ENCODE peak calls at places on chromosomes 2 and 18, in four cellular contexts. H is GM12878, B is A549, Z is K562. Y is an unnamed sample.
A peak's percentile ranks its signal among the peaks of the same experiment; 100 is the strongest.

GRCh38 chr18:25685088-25685487 is 333.1 kb upstream of the ZNF521 start:
- DNase-seq in H (no peak), B (no peak), Z (no peak), Y (no peak)

GRCh38 chr2:222862068-222862914 is 1.5 kb downstream of the ACSL3 start:
- DNase-seq in H (no peak), B (no peak), Z (no peak), Y (peak; percentile 62)

GRCh38 chr2:207881902-207882301 is 112.2 kb upstream of the FZD5 start:
- DNase-seq in H (no peak), B (no peak), Z (no peak), Y (no peak)

GRCh38 chr18:9726175-9726574 is 18.1 kb downstream of the RAB31 start:
- DNase-seq in H (no peak), B (no peak), Z (no peak), Y (no peak)

GRCh38 chr18:11091746-11092145 is 57.6 kb downstream of the PIEZO2 start:
- DNase-seq in H (no peak), B (no peak), Z (no peak), Y (no peak)

GRCh38 chr2:165933211-165933610 is 20.4 kb downstream of the TTC21B start:
- DNase-seq in H (no peak), B (no peak), Z (no peak), Y (no peak)

GRCh38 chr2:222969491-222969890 is 82.5 kb upstream of the KCNE4 start:
- DNase-seq in H (no peak), B (no peak), Z (no peak), Y (peak; percentile 80)

GRCh38 chr2:584863-585823 is 92.1 kb downstream of the TMEM18 start:
- DNase-seq in H (no peak), B (no peak), Z (no peak), Y (no peak)

GRCh38 chr2:58762176-58762781 is 521.2 kb upstream of the FANCL start:
- DNase-seq in H (no peak), B (peak; percentile 21), Z (peak; percentile 41), Y (peak; percentile 28)

GRCh38 chr18:23141022-23141999 is 6.0 kb downstream of the CABLES1 start:
- DNase-seq in H (no peak), B (no peak), Z (no peak), Y (no peak)

GRCh38 chr18:76957384-76958355 is 135.3 kb downstream of the ZNF236 start:
- DNase-seq in H (no peak), B (no peak), Z (no peak), Y (no peak)

GRCh38 chr2:217943379-217944321 is 59.1 kb downstream of the TNS1 start:
- DNase-seq in H (no peak), B (peak; percentile 71), Z (peak; percentile 74), Y (peak; percentile 58)

GRCh38 chr2:114068438-114068837 is 178.5 kb downstream of the ACTR3 start:
- DNase-seq in H (no peak), B (no peak), Z (peak; percentile 14), Y (peak; percentile 8)

GRCh38 chr18:36333418-36333817 is 35.9 kb downstream of the FHOD3 start:
- DNase-seq in H (no peak), B (no peak), Z (no peak), Y (peak; percentile 62)

DNA sequence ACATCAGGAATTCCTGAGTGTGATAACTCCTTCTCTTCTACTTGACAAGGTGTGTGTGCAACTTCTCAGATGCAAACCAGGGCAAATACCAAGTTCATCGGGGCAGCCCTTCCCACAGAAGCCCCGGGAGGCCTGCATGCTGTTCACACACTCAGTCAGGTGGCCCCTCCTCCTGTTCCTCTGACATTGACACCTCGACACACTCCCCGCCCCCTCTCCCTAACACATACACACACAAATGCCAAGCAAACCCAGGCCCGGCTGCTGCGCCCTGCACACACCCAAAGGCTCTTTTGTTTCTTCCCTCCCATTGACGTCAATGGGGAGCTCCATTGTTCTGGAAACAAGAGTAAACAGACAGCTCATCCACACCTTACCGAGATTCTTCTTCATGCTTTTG is 1.7 kb upstream of the PER2 start:
- DNase-seq in H (no peak), B (peak; percentile 89), Z (peak; percentile 29), Y (no peak)
- TF ChIP-seq POLR2A in H (no peak), B (peak; percentile 36), Z (no peak), Y (no peak)

GRCh38 chr2:191050640-191050987 is 36.6 kb upstream of the STAT1 start:
- DNase-seq in H (no peak), B (peak; percentile 35), Z (no peak), Y (peak; percentile 75)
- TF ChIP-seq RCOR1 in H (no peak), B (no peak), Z (no peak), Y (no peak)

DNA sequence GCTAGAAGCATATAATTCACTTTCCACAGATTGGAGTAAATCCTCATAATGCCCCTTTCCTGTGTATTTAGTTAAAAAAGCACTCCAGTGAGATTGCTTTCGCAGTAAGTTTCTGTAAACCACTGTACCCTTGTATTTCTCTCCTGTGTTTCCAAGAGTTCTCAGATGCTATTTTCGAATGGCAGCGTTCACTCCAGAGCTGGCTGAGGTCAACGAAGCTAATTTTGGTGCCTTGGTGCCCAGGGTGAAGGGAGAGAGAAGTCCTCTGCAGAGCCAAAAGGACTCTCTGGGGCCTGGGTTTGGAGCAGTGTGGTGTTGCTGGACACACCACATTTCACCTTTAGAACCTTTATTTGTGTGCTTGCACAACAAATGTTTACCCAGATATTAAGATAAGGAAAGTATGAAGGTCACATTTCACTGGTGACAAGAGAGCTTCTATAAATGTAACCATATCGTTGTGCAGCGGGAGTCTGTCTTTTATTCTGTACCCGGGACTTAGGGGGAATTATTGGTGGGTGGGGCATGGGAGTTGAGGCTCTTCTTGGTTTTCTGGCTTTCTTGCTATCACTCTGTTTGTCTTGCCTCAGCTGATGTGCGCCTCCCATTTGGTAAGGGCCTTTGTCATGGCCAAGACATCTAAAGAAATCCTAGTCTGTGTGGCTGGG is 9.9 kb downstream of the EPAS1 start:
- DNase-seq in H (no peak), B (no peak), Z (no peak), Y (no peak)
- TF ChIP-seq POLR2A in H (no peak), B (no peak), Z (no peak), Y (no peak)

DNA sequence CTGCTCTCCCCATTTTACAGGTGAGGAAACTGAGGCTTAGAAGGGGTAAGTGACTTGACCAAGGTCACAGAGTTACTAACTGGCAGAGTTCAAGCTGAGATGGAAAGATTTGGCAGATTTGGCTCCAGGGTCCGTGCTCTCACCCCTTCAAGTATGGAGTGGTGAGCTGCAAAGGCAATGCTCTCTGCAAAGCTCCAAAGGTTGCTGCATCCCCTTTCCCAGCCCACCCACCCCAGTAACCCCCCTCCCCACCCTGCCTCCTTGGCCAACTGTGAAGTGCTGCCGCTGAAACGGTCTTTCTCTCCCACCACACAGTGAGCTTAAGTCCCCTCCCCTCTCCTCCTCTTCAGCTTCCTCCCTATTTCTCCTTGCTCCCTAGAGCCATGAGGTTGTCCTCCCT is 152.8 kb downstream of the CAPN13 start:
- DNase-seq in H (no peak), B (no peak), Z (no peak), Y (no peak)
- TF ChIP-seq RCOR1 in H (no peak), B (no peak), Z (no peak), Y (no peak)

DNA sequence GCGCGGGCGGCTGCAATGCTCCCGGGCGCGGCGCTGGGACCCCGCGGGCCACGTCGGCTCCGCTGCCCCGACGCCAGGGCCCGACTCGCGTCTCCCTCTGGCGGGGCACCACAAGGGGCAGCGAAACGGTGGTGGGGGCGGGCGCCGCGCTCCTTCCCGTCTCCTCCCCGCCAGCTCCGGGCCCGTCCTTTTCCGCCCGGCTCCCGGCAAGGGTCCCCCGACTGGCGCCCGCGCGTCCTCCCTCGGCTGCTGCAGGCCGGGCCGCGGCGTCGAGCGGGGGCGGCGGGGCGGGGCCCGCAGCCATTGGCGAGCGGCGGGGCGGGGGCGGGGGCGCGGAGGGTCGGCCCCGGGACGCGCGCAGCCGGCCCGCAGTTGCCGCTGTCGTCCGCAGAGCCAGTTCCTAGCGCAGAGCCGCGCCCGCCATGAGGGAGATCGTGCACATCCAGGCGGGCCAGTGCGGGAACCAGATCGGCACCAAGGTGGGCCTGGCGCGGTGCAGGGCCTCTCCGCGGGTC is at the start of gene TUBB6:
- DNase-seq in H (no peak), B (peak; percentile 24), Z (peak; percentile 91), Y (peak; percentile 81)
- TF ChIP-seq POLR2A in H (peak; percentile 87), B (peak; percentile 81), Z (no peak), Y (peak; percentile 97)

GRCh38 chr2:201320701-201321100 is 36.4 kb downstream of the FLACC1 start:
- DNase-seq in H (no peak), B (no peak), Z (no peak), Y (no peak)
- TF ChIP-seq RCOR1 in H (no peak), B (no peak), Z (no peak), Y (no peak)

DNA sequence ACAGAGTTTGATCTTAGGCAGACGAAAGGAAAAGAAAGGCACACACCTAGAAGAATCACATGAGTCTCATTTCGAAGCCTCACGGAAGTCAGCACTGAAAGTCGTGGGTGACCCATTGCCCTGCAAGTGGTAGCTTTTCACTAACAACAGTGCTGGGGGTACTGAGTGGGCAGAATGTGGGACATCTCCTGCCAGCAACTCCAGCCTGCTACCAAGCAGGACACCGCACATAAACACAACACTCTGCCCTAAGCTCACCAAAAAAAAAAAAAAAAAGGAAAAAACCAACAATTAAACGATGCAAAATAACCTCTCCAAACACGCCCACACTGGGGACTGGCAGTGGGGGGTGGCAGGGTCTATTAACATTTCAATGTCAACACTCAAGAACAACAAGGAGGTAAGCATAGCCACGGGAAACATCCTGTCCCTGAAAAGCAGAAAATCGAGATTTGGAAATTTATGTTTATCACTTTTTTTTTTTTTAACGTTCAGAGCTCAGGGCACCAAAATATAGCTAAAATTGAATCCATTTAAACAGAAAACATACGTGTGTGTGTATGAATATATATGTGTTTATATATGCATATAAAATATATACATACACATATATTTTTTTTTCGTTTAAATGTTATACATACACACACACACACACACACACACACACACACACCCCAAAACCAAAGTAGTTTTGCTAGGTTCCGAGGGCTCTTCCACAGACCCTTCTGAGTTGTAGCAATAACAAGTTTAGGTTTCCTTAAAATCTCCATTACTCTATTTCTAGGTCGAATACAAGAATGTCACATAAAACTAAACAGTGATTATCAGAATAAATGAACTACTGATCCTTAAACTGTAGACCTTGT is 2.1 kb downstream of the INO80D start:
- DNase-seq in H (peak; percentile 27), B (no peak), Z (no peak), Y (no peak)
- TF ChIP-seq POLR2A in H (peak; percentile 23), B (no peak), Z (no peak), Y (no peak)

DNA sequence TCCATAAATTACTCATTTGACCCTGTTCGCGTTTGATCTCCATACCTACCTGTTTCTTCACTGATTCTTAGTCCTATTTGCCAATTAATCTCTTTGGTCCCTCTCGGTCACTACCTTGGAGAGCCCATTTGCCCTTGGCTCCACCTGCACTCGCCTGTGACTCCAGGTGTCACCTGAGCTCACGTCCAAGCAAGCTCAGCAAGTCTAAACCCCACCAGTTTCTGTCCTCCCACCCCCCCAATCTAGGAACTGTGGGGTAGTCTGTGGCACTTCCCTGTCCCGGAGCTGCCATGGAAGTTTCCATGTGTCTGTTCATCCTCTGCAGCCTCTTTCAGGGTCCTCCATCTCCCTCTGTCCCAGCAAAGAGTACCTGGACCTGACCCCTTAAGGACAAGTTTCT is 68.1 kb upstream of the BCL2L11 start:
- DNase-seq in H (no peak), B (no peak), Z (no peak), Y (no peak)
- TF ChIP-seq RCOR1 in H (no peak), B (no peak), Z (no peak), Y (no peak)

DNA sequence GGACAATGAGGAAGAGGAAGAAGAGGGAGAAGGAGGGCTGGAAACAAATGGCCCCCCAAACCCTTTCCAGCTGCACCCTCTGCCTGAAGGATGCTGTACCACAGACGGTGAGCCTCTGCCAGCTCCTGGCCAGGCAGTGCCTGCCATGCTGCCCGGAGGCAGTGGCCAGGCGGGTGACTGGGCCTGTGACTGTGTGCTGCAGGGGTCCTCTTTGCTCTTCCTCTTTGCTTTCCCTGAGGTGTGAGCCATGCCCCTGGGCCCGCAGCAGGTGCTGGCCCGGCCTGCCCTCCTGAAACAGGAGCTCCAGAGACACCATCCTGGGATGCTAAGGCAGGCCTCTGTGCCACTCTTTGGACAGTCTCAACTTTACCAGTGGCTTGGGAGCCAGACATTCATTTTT is 28.6 kb downstream of the GREB1 start:
- DNase-seq in H (no peak), B (no peak), Z (no peak), Y (no peak)
- TF ChIP-seq POLR2A in H (no peak), B (no peak), Z (no peak), Y (no peak)